ENCODE peak calls at places on chromosomes 13 and 19, in five cellular contexts. One of them, this sample, is unnamed. For H3K9me3, the result is how much of the 10 kb centered on the place peaks cover.

GRCh38 chr13:113002206-113002821 is 33.3 kb downstream of the MCF2L start:
- DNase-seq in H9: peak
- DNase-seq in uterus: no peak
- DNase-seq in astrocyte: no peak
- DNase-seq in right cardiac atrium: no peak
- DNase-seq in this sample: no peak

GRCh38 chr13:100403675-100404074 is 184.9 kb downstream of the GGACT start:
- DNase-seq in uterus: no peak
- DNase-seq in right cardiac atrium: no peak
- DNase-seq in astrocyte: no peak
- DNase-seq in H9: peak
- DNase-seq in this sample: no peak

GRCh38 chr19:35033067-35034004 is 3.1 kb downstream of the SCN1B start:
- DNase-seq in astrocyte: no peak
- DNase-seq in right cardiac atrium: peak
- DNase-seq in uterus: no peak
- DNase-seq in H9: no peak
- DNase-seq in this sample: no peak

GRCh38 chr19:2274937-2275535 is 6.9 kb downstream of the PEAK3 start:
- DNase-seq in H9: peak
- DNase-seq in astrocyte: peak
- DNase-seq in right cardiac atrium: peak
- DNase-seq in uterus: no peak
- DNase-seq in this sample: peak

GRCh38 chr19:55165952-55166529 is 372 bp downstream of the DNAAF3 start:
- DNase-seq in uterus: peak
- DNase-seq in astrocyte: peak
- DNase-seq in right cardiac atrium: peak
- DNase-seq in H9: peak
- DNase-seq in this sample: no peak

GRCh38 chr13:100102042-100102441 is 13.1 kb downstream of the PCCA start:
- DNase-seq in astrocyte: no peak
- DNase-seq in H9: no peak
- DNase-seq in uterus: no peak
- DNase-seq in right cardiac atrium: no peak
- DNase-seq in this sample: no peak

GRCh38 chr13:91813255-91813654 is 414.8 kb downstream of the GPC5 start:
- DNase-seq in H9: no peak
- DNase-seq in right cardiac atrium: no peak
- DNase-seq in uterus: no peak
- DNase-seq in astrocyte: no peak
- DNase-seq in this sample: no peak

GRCh38 chr19:27776020-27776419 is 1436.9 kb downstream of the UQCRFS1 start:
- DNase-seq in right cardiac atrium: no peak
- DNase-seq in uterus: no peak
- DNase-seq in H9: peak
- DNase-seq in astrocyte: no peak
- DNase-seq in this sample: no peak

GRCh38 chr13:88919970-88920628 is 1248.9 kb downstream of the SLITRK5 start:
- DNase-seq in uterus: no peak
- DNase-seq in right cardiac atrium: no peak
- DNase-seq in astrocyte: no peak
- DNase-seq in H9: no peak
- DNase-seq in this sample: peak

GRCh38 chr19:48925240-48925843 is 8.2 kb upstream of the DHDH start:
- DNase-seq in astrocyte: peak
- DNase-seq in H9: no peak
- DNase-seq in uterus: no peak
- DNase-seq in right cardiac atrium: no peak
- DNase-seq in this sample: no peak

GRCh38 chr13:29758591-29759114 is 91.8 kb downstream of the UBL3 start:
- DNase-seq in astrocyte: no peak
- DNase-seq in uterus: no peak
- DNase-seq in H9: no peak
- DNase-seq in right cardiac atrium: no peak
- DNase-seq in this sample: peak

GRCh38 chr19:15631817-15632216 is 8.9 kb upstream of the CYP4F3 start:
- DNase-seq in astrocyte: no peak
- DNase-seq in H9: peak
- DNase-seq in uterus: no peak
- DNase-seq in right cardiac atrium: no peak
- DNase-seq in this sample: peak

GRCh38 chr19:16351133-16351809 is 26.6 kb downstream of the KLF2 start:
- DNase-seq in astrocyte: peak
- DNase-seq in H9: no peak
- DNase-seq in uterus: no peak
- DNase-seq in right cardiac atrium: no peak
- DNase-seq in this sample: no peak

GRCh38 chr13:113763254-113763653 is 4.2 kb downstream of the TMEM255B start:
- DNase-seq in H9: no peak
- DNase-seq in right cardiac atrium: no peak
- DNase-seq in astrocyte: no peak
- DNase-seq in uterus: no peak
- DNase-seq in this sample: no peak

GRCh38 chr13:71464673-71465072 is 402.3 kb downstream of the DACH1 start:
- DNase-seq in uterus: no peak
- DNase-seq in astrocyte: peak
- DNase-seq in H9: no peak
- DNase-seq in right cardiac atrium: no peak
- DNase-seq in this sample: no peak

GRCh38 chr13:56424246-56424645 is 716.5 kb upstream of the PRR20A start:
- DNase-seq in H9: no peak
- DNase-seq in astrocyte: no peak
- DNase-seq in right cardiac atrium: no peak
- DNase-seq in uterus: no peak
- DNase-seq in this sample: no peak

GRCh38 chr19:40241125-40241808 is 14.8 kb upstream of the CCNP start:
- DNase-seq in right cardiac atrium: peak
- DNase-seq in H9: no peak
- DNase-seq in uterus: no peak
- DNase-seq in astrocyte: no peak
- DNase-seq in this sample: no peak

GRCh38 chr19:16076154-16076957 is at the start of gene TPM4:
- DNase-seq in right cardiac atrium: peak
- DNase-seq in astrocyte: peak
- DNase-seq in H9: peak
- DNase-seq in uterus: peak
- DNase-seq in this sample: peak

GRCh38 chr13:25179810-25180437 is 7.8 kb upstream of the AMER2 start:
- DNase-seq in uterus: no peak
- DNase-seq in right cardiac atrium: no peak
- DNase-seq in astrocyte: no peak
- DNase-seq in H9: no peak
- DNase-seq in this sample: no peak

GRCh38 chr13:25179011-25179410 is 6.9 kb upstream of the AMER2 start:
- DNase-seq in H9: no peak
- DNase-seq in right cardiac atrium: no peak
- DNase-seq in astrocyte: no peak
- DNase-seq in uterus: no peak
- DNase-seq in this sample: no peak

GRCh38 chr13:25180795-25181537 is 8.9 kb upstream of the AMER2 start:
- DNase-seq in astrocyte: no peak
- DNase-seq in H9: no peak
- DNase-seq in right cardiac atrium: no peak
- DNase-seq in uterus: no peak
- DNase-seq in this sample: no peak

GRCh38 chr13:25180450-25180794 is 8.3 kb upstream of the AMER2 start:
- DNase-seq in uterus: no peak
- DNase-seq in right cardiac atrium: no peak
- DNase-seq in H9: no peak
- DNase-seq in astrocyte: no peak
- DNase-seq in this sample: no peak

GRCh38 chr13:25181597-25181996 is 9.5 kb upstream of the AMER2 start:
- DNase-seq in uterus: no peak
- DNase-seq in astrocyte: no peak
- DNase-seq in H9: no peak
- DNase-seq in right cardiac atrium: no peak
- DNase-seq in this sample: no peak
- H3K9me3 ChIP-seq in uterus: under half
- H3K9me3 ChIP-seq in astrocyte: under half
- H3K9me3 ChIP-seq in H9: under half
- H3K9me3 ChIP-seq in right cardiac atrium: under half
- H3K9me3 ChIP-seq in this sample: under half

GRCh38 chr19:57648336-57649003 is 15.5 kb downstream of the ZNF211 start:
- DNase-seq in astrocyte: no peak
- DNase-seq in uterus: no peak
- DNase-seq in right cardiac atrium: no peak
- DNase-seq in H9: no peak
- DNase-seq in this sample: no peak

GRCh38 chr19:57642396-57643046 is 9.6 kb downstream of the ZNF211 start:
- DNase-seq in uterus: no peak
- DNase-seq in astrocyte: no peak
- DNase-seq in right cardiac atrium: no peak
- DNase-seq in H9: no peak
- DNase-seq in this sample: no peak

GRCh38 chr19:57641715-57642234 is 8.8 kb downstream of the ZNF211 start:
- DNase-seq in uterus: no peak
- DNase-seq in astrocyte: no peak
- DNase-seq in right cardiac atrium: no peak
- DNase-seq in H9: no peak
- DNase-seq in this sample: no peak

GRCh38 chr19:57643734-57644133 is 10.8 kb downstream of the ZNF211 start:
- DNase-seq in uterus: no peak
- DNase-seq in astrocyte: no peak
- DNase-seq in right cardiac atrium: no peak
- DNase-seq in H9: no peak
- DNase-seq in this sample: no peak
- H3K9me3 ChIP-seq in uterus: under half
- H3K9me3 ChIP-seq in astrocyte: under half
- H3K9me3 ChIP-seq in right cardiac atrium: under half
- H3K9me3 ChIP-seq in H9: under half
- H3K9me3 ChIP-seq in this sample: half or more

DNA sequence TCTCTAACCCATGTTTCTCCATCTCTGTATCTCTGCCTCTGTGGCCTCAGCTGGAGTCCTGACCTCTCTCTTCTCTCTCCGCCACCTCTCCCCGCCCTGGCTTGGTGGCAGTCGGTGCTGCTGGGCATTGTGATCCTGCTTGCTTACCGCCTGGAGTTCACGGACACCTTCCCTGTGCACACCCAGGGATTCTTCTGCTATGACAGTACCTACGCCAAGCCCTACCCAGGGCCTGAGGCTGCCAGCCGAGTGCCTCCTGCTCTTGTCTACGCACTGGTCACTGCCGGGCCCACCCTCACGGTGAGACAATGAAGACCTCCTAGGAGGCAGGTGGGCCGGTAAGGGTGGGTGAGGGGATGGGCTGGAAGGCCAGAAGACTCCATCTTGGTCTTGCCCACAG is 4.2 kb downstream of the PLPPR2 start:
- DNase-seq in H9: no peak
- DNase-seq in right cardiac atrium: no peak
- DNase-seq in astrocyte: no peak
- DNase-seq in uterus: no peak
- DNase-seq in this sample: no peak
- H3K9me3 ChIP-seq in H9: under half
- H3K9me3 ChIP-seq in right cardiac atrium: under half
- H3K9me3 ChIP-seq in astrocyte: under half
- H3K9me3 ChIP-seq in uterus: under half
- H3K9me3 ChIP-seq in this sample: under half

GRCh38 chr19:12578641-12579040 is 27.4 kb upstream of the ZNF564 start:
- DNase-seq in right cardiac atrium: no peak
- DNase-seq in astrocyte: no peak
- DNase-seq in uterus: no peak
- DNase-seq in H9: no peak
- DNase-seq in this sample: no peak
- H3K9me3 ChIP-seq in right cardiac atrium: under half
- H3K9me3 ChIP-seq in astrocyte: under half
- H3K9me3 ChIP-seq in uterus: under half
- H3K9me3 ChIP-seq in H9: under half
- H3K9me3 ChIP-seq in this sample: under half

GRCh38 chr13:101746513-101746912 is 294.0 kb downstream of the ITGBL1 start:
- DNase-seq in right cardiac atrium: no peak
- DNase-seq in uterus: no peak
- DNase-seq in H9: no peak
- DNase-seq in astrocyte: no peak
- DNase-seq in this sample: no peak
- H3K9me3 ChIP-seq in right cardiac atrium: under half
- H3K9me3 ChIP-seq in uterus: under half
- H3K9me3 ChIP-seq in H9: under half
- H3K9me3 ChIP-seq in astrocyte: under half
- H3K9me3 ChIP-seq in this sample: under half

DNA sequence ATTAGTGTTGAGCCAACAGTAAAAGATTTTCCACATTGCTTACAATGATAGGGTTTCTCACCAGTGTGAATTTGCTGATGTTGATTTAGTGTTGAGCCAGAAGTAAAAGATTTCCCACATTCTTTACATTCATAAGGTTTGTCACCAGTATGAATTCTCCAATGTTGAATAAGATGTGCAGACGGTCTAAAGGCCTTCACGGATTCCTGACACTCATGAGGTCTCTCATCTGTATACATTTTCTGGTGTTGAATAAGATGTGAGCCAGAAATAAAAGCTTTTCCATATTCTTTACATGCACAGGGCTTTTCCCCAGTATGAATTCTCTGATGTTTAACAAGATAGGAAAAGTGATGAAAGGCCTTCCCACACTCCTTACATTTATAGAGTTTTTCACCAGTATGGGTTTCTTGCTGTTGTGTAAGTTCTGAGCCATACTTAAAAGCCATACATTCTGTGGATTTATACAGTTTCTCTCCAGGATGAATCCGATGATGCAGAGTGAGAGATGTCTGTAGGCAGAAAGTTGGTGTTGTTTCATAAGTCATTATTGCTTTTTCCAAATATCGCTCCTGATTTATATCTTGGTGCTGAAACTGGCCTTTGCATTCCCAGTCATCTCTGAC is 22.4 kb downstream of the ZNF850 start:
- DNase-seq in astrocyte: no peak
- DNase-seq in right cardiac atrium: no peak
- DNase-seq in uterus: no peak
- DNase-seq in H9: no peak
- DNase-seq in this sample: no peak
- H3K9me3 ChIP-seq in astrocyte: half or more
- H3K9me3 ChIP-seq in right cardiac atrium: under half
- H3K9me3 ChIP-seq in uterus: under half
- H3K9me3 ChIP-seq in H9: half or more
- H3K9me3 ChIP-seq in this sample: half or more

DNA sequence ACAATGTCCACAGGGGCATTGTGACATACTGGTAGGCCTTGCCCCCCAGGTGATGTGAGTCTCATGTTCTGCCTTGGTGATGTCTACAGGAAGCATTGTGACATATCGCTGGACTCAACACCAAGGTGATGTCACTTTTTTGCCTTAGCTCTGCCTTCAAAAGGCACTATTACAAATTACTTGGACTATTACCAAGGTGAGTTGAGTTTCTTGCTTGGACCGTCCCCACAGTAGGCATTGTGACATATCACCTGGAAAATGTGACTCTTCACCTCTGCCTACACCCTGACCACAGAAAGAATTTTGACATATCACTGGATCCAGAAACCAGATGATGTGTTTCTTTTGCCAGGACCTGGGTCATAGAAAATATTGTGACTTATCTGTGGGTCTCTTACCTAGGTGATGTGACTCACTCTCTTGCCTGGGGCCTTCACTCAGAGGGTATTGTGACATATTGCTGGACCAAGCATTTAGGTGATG is 60.6 kb upstream of the ZNF724 start:
- DNase-seq in H9: no peak
- DNase-seq in uterus: no peak
- DNase-seq in astrocyte: no peak
- DNase-seq in right cardiac atrium: no peak
- DNase-seq in this sample: no peak
- H3K9me3 ChIP-seq in H9: under half
- H3K9me3 ChIP-seq in uterus: under half
- H3K9me3 ChIP-seq in astrocyte: under half
- H3K9me3 ChIP-seq in right cardiac atrium: under half
- H3K9me3 ChIP-seq in this sample: under half

This sample was measured in CD8-positive, alpha-beta memory T cell.